ENCODE peak calls at places on chromosome 4, in five cellular contexts. One of them, this sample, is unnamed.

GRCh38 chr4:151322565-151322964 is 2.8 kb downstream of the SH3D19 start:
- DNase-seq in GM23248: peak; percentile 50
- DNase-seq in effector memory CD4-positive, alpha-beta T cell: no peak
- DNase-seq in effector CD4-positive, alpha-beta T cell: no peak
- DNase-seq in C1 segment of cervical spinal cord: no peak
- DNase-seq in this sample: no peak

GRCh38 chr4:53777244-53777984 is 186.1 kb upstream of the LNX1 start:
- DNase-seq in GM23248: peak; percentile 90
- DNase-seq in effector memory CD4-positive, alpha-beta T cell: no peak
- DNase-seq in effector CD4-positive, alpha-beta T cell: no peak
- DNase-seq in C1 segment of cervical spinal cord: no peak
- DNase-seq in this sample: no peak

GRCh38 chr4:39814403-39815185 is 116.7 kb downstream of the UBE2K start:
- DNase-seq in GM23248: peak; percentile 50
- DNase-seq in effector memory CD4-positive, alpha-beta T cell: peak; percentile 27
- DNase-seq in effector CD4-positive, alpha-beta T cell: no peak
- DNase-seq in C1 segment of cervical spinal cord: no peak
- DNase-seq in this sample: no peak

GRCh38 chr4:32562010-32562409 is 1841.8 kb downstream of the PCDH7 start:
- DNase-seq in GM23248: no peak
- DNase-seq in effector memory CD4-positive, alpha-beta T cell: no peak
- DNase-seq in effector CD4-positive, alpha-beta T cell: no peak
- DNase-seq in C1 segment of cervical spinal cord: no peak
- DNase-seq in this sample: no peak

GRCh38 chr4:102348701-102349100 is 3.4 kb upstream of the SLC39A8 start:
- DNase-seq in GM23248: no peak
- DNase-seq in effector memory CD4-positive, alpha-beta T cell: no peak
- DNase-seq in effector CD4-positive, alpha-beta T cell: no peak
- DNase-seq in C1 segment of cervical spinal cord: no peak
- DNase-seq in this sample: no peak

GRCh38 chr4:134695433-134695832 is 493.8 kb upstream of the PABPC4L start:
- DNase-seq in GM23248: no peak
- DNase-seq in effector memory CD4-positive, alpha-beta T cell: no peak
- DNase-seq in effector CD4-positive, alpha-beta T cell: no peak
- DNase-seq in C1 segment of cervical spinal cord: no peak
- DNase-seq in this sample: no peak

GRCh38 chr4:178738026-178738425 is 1295.8 kb upstream of the AGA start:
- DNase-seq in GM23248: no peak
- DNase-seq in effector memory CD4-positive, alpha-beta T cell: no peak
- DNase-seq in effector CD4-positive, alpha-beta T cell: no peak
- DNase-seq in C1 segment of cervical spinal cord: no peak
- DNase-seq in this sample: no peak

GRCh38 chr4:113539408-113539807 is 222.1 kb downstream of the CAMK2D start:
- DNase-seq in GM23248: peak; percentile 90
- DNase-seq in effector memory CD4-positive, alpha-beta T cell: no peak
- DNase-seq in effector CD4-positive, alpha-beta T cell: no peak
- DNase-seq in C1 segment of cervical spinal cord: no peak
- DNase-seq in this sample: peak; percentile 83

GRCh38 chr4:36532670-36533373 is 251.4 kb downstream of the DTHD1 start:
- DNase-seq in GM23248: no peak
- DNase-seq in effector memory CD4-positive, alpha-beta T cell: no peak
- DNase-seq in effector CD4-positive, alpha-beta T cell: no peak
- DNase-seq in C1 segment of cervical spinal cord: no peak
- DNase-seq in this sample: no peak

GRCh38 chr4:32002037-32002747 is 1282.0 kb downstream of the PCDH7 start:
- DNase-seq in GM23248: no peak
- DNase-seq in effector memory CD4-positive, alpha-beta T cell: no peak
- DNase-seq in effector CD4-positive, alpha-beta T cell: no peak
- DNase-seq in C1 segment of cervical spinal cord: no peak
- DNase-seq in this sample: no peak

GRCh38 chr4:100574607-100575006 is 56.8 kb upstream of the EMCN start:
- DNase-seq in GM23248: no peak
- DNase-seq in effector memory CD4-positive, alpha-beta T cell: no peak
- DNase-seq in effector CD4-positive, alpha-beta T cell: no peak
- DNase-seq in C1 segment of cervical spinal cord: no peak
- DNase-seq in this sample: no peak

GRCh38 chr4:151541438-151542071 is 132.6 kb downstream of the FHIP1A start:
- DNase-seq in GM23248: peak; percentile 91
- DNase-seq in effector memory CD4-positive, alpha-beta T cell: no peak
- DNase-seq in effector CD4-positive, alpha-beta T cell: no peak
- DNase-seq in C1 segment of cervical spinal cord: no peak
- DNase-seq in this sample: no peak

GRCh38 chr4:139454111-139454600 is at the start of gene RAB33B:
- DNase-seq in GM23248: peak; percentile 96
- DNase-seq in effector memory CD4-positive, alpha-beta T cell: no peak
- DNase-seq in effector CD4-positive, alpha-beta T cell: no peak
- DNase-seq in C1 segment of cervical spinal cord: no peak
- DNase-seq in this sample: peak; percentile 52

GRCh38 chr4:24160358-24160757 is 270.5 kb upstream of the PPARGC1A start:
- DNase-seq in GM23248: no peak
- DNase-seq in effector memory CD4-positive, alpha-beta T cell: no peak
- DNase-seq in effector CD4-positive, alpha-beta T cell: no peak
- DNase-seq in C1 segment of cervical spinal cord: no peak
- DNase-seq in this sample: no peak

GRCh38 chr4:53307819-53308773 is 57.8 kb downstream of the SCFD2 start:
- DNase-seq in GM23248: peak; percentile 68
- DNase-seq in effector memory CD4-positive, alpha-beta T cell: no peak
- DNase-seq in effector CD4-positive, alpha-beta T cell: no peak
- DNase-seq in C1 segment of cervical spinal cord: no peak
- DNase-seq in this sample: no peak

GRCh38 chr4:68905598-68906237 is 45.9 kb downstream of the UGT2A3 start:
- DNase-seq in GM23248: no peak
- DNase-seq in effector memory CD4-positive, alpha-beta T cell: no peak
- DNase-seq in effector CD4-positive, alpha-beta T cell: no peak
- DNase-seq in C1 segment of cervical spinal cord: no peak
- DNase-seq in this sample: no peak

GRCh38 chr4:186037692-186038658 is 31.0 kb upstream of the TLR3 start:
- DNase-seq in GM23248: peak; percentile 69
- DNase-seq in effector memory CD4-positive, alpha-beta T cell: peak; percentile 8
- DNase-seq in effector CD4-positive, alpha-beta T cell: no peak
- DNase-seq in C1 segment of cervical spinal cord: peak; percentile 13
- DNase-seq in this sample: peak; percentile 47

GRCh38 chr4:184851200-184851541 is 25.4 kb upstream of the ACSL1 start:
- DNase-seq in GM23248: no peak
- DNase-seq in effector memory CD4-positive, alpha-beta T cell: no peak
- DNase-seq in effector CD4-positive, alpha-beta T cell: no peak
- DNase-seq in C1 segment of cervical spinal cord: no peak
- DNase-seq in this sample: no peak

GRCh38 chr4:177308842-177309524 is 691 bp upstream of the NEIL3 start:
- DNase-seq in GM23248: no peak
- DNase-seq in effector memory CD4-positive, alpha-beta T cell: no peak
- DNase-seq in effector CD4-positive, alpha-beta T cell: no peak
- DNase-seq in C1 segment of cervical spinal cord: no peak
- DNase-seq in this sample: no peak

GRCh38 chr4:8205749-8206611 is 6.9 kb downstream of the SH3TC1 start:
- DNase-seq in GM23248: no peak
- DNase-seq in effector memory CD4-positive, alpha-beta T cell: no peak
- DNase-seq in effector CD4-positive, alpha-beta T cell: no peak
- DNase-seq in C1 segment of cervical spinal cord: no peak
- DNase-seq in this sample: no peak

GRCh38 chr4:128244379-128244778 is 43.2 kb downstream of the PGRMC2 start:
- DNase-seq in GM23248: peak; percentile 75
- DNase-seq in effector memory CD4-positive, alpha-beta T cell: no peak
- DNase-seq in effector CD4-positive, alpha-beta T cell: no peak
- DNase-seq in C1 segment of cervical spinal cord: no peak
- DNase-seq in this sample: no peak

GRCh38 chr4:118994030-118994429 is 105.4 kb downstream of the SYNPO2 start:
- DNase-seq in GM23248: no peak
- DNase-seq in effector memory CD4-positive, alpha-beta T cell: no peak
- DNase-seq in effector CD4-positive, alpha-beta T cell: no peak
- DNase-seq in C1 segment of cervical spinal cord: no peak
- DNase-seq in this sample: no peak

GRCh38 chr4:110106946-110107325 is 91.5 kb downstream of the ELOVL6 start:
- DNase-seq in GM23248: peak; percentile 79
- DNase-seq in effector memory CD4-positive, alpha-beta T cell: no peak
- DNase-seq in effector CD4-positive, alpha-beta T cell: no peak
- DNase-seq in C1 segment of cervical spinal cord: no peak
- DNase-seq in this sample: no peak

GRCh38 chr4:166134285-166134684 is 261.2 kb downstream of the TLL1 start:
- DNase-seq in GM23248: no peak
- DNase-seq in effector memory CD4-positive, alpha-beta T cell: no peak
- DNase-seq in effector CD4-positive, alpha-beta T cell: no peak
- DNase-seq in C1 segment of cervical spinal cord: no peak
- DNase-seq in this sample: no peak

GRCh38 chr4:156634612-156635011 is 337.0 kb downstream of the PDGFC start:
- DNase-seq in GM23248: no peak
- DNase-seq in effector memory CD4-positive, alpha-beta T cell: no peak
- DNase-seq in effector CD4-positive, alpha-beta T cell: no peak
- DNase-seq in C1 segment of cervical spinal cord: no peak
- DNase-seq in this sample: no peak

GRCh38 chr4:136935305-136935704 is 597.0 kb downstream of the PCDH18 start:
- DNase-seq in GM23248: peak; percentile 13
- DNase-seq in effector memory CD4-positive, alpha-beta T cell: no peak
- DNase-seq in effector CD4-positive, alpha-beta T cell: no peak
- DNase-seq in C1 segment of cervical spinal cord: no peak
- DNase-seq in this sample: no peak

GRCh38 chr4:174880001-174880400 is 38.2 kb upstream of the ADAM29 start:
- DNase-seq in GM23248: no peak
- DNase-seq in effector memory CD4-positive, alpha-beta T cell: no peak
- DNase-seq in effector CD4-positive, alpha-beta T cell: no peak
- DNase-seq in C1 segment of cervical spinal cord: no peak
- DNase-seq in this sample: no peak

GRCh38 chr4:128159967-128160366 is 98.9 kb downstream of the LARP1B start:
- DNase-seq in GM23248: peak; percentile 14
- DNase-seq in effector memory CD4-positive, alpha-beta T cell: no peak
- DNase-seq in effector CD4-positive, alpha-beta T cell: no peak
- DNase-seq in C1 segment of cervical spinal cord: no peak
- DNase-seq in this sample: no peak

GRCh38 chr4:95835672-95836071 is 4.2 kb upstream of the PDHA2 start:
- DNase-seq in GM23248: no peak
- DNase-seq in effector memory CD4-positive, alpha-beta T cell: no peak
- DNase-seq in effector CD4-positive, alpha-beta T cell: no peak
- DNase-seq in C1 segment of cervical spinal cord: no peak
- DNase-seq in this sample: no peak

GRCh38 chr4:4327652-4328121 is 37.6 kb downstream of the ZBTB49 start:
- DNase-seq in GM23248: peak; percentile 30
- DNase-seq in effector memory CD4-positive, alpha-beta T cell: no peak
- DNase-seq in effector CD4-positive, alpha-beta T cell: no peak
- DNase-seq in C1 segment of cervical spinal cord: no peak
- DNase-seq in this sample: no peak

GRCh38 chr4:140943486-140943885 is 187.3 kb upstream of the TBC1D9 start:
- DNase-seq in GM23248: peak; percentile 77
- DNase-seq in effector memory CD4-positive, alpha-beta T cell: no peak
- DNase-seq in effector CD4-positive, alpha-beta T cell: no peak
- DNase-seq in C1 segment of cervical spinal cord: no peak
- DNase-seq in this sample: no peak

GRCh38 chr4:33626242-33626641 is 2618.1 kb downstream of the ARAP2 start:
- DNase-seq in GM23248: no peak
- DNase-seq in effector memory CD4-positive, alpha-beta T cell: no peak
- DNase-seq in effector CD4-positive, alpha-beta T cell: no peak
- DNase-seq in C1 segment of cervical spinal cord: no peak
- DNase-seq in this sample: no peak

GRCh38 chr4:58113083-58113482 is 1002.9 kb upstream of the IGFBP7 start:
- DNase-seq in GM23248: no peak
- DNase-seq in effector memory CD4-positive, alpha-beta T cell: no peak
- DNase-seq in effector CD4-positive, alpha-beta T cell: no peak
- DNase-seq in C1 segment of cervical spinal cord: no peak
- DNase-seq in this sample: no peak

GRCh38 chr4:53589511-53589910 is 1.8 kb downstream of the LNX1 start:
- DNase-seq in GM23248: peak; percentile 9
- DNase-seq in effector memory CD4-positive, alpha-beta T cell: no peak
- DNase-seq in effector CD4-positive, alpha-beta T cell: no peak
- DNase-seq in C1 segment of cervical spinal cord: no peak
- DNase-seq in this sample: no peak

GRCh38 chr4:116092961-116093360 is 979.5 kb upstream of the NDST4 start:
- DNase-seq in GM23248: no peak
- DNase-seq in effector memory CD4-positive, alpha-beta T cell: no peak
- DNase-seq in effector CD4-positive, alpha-beta T cell: no peak
- DNase-seq in C1 segment of cervical spinal cord: no peak
- DNase-seq in this sample: no peak

GRCh38 chr4:143538979-143539669 is 25.6 kb downstream of the SMARCA5 start:
- DNase-seq in GM23248: no peak
- DNase-seq in effector memory CD4-positive, alpha-beta T cell: no peak
- DNase-seq in effector CD4-positive, alpha-beta T cell: no peak
- DNase-seq in C1 segment of cervical spinal cord: no peak
- DNase-seq in this sample: no peak

GRCh38 chr4:4792516-4792915 is 66.9 kb upstream of the MSX1 start:
- DNase-seq in GM23248: peak; percentile 97
- DNase-seq in effector memory CD4-positive, alpha-beta T cell: no peak
- DNase-seq in effector CD4-positive, alpha-beta T cell: no peak
- DNase-seq in C1 segment of cervical spinal cord: no peak
- DNase-seq in this sample: no peak

GRCh38 chr4:21596521-21596920 is 352.1 kb downstream of the KCNIP4 start:
- DNase-seq in GM23248: no peak
- DNase-seq in effector memory CD4-positive, alpha-beta T cell: no peak
- DNase-seq in effector CD4-positive, alpha-beta T cell: no peak
- DNase-seq in C1 segment of cervical spinal cord: no peak
- DNase-seq in this sample: no peak

This sample was measured in T-helper 2 cell.